ENCODE peak calls at places on chromosomes 2 and 18, in nine cellular contexts. H, U, B, P, Z, K, X, T and N are unnamed samples. For H3K36me3 and H3K27me3, the result is how much of the 10 kb centered on the place peaks cover.

GRCh38 chr2:65377556-65378307 is 54.7 kb downstream of the SPRED2 start:
- DNase-seq in U (no peak), K (no peak), X (peak), H (no peak), Z (no peak), P (peak), T (no peak), B (peak), N (peak)

GRCh38 chr18:50817898-50818250 is 1.9 kb downstream of the MRO start:
- DNase-seq in X (no peak), B (no peak), K (no peak), Z (no peak), P (no peak), H (no peak), U (no peak), T (no peak), N (no peak)

GRCh38 chr2:120343100-120343432 is 2.9 kb upstream of the INHBB start:
- DNase-seq in Z (no peak), X (no peak), U (no peak), P (no peak), K (no peak), B (no peak), H (no peak), T (no peak), N (no peak)

GRCh38 chr18:40962784-40963183 is 992.2 kb upstream of the PIK3C3 start:
- DNase-seq in U (no peak), T (no peak), Z (no peak), K (no peak), H (no peak), B (no peak), P (no peak), X (peak), N (no peak)

GRCh38 chr2:203669820-203670219 is 36.6 kb upstream of the CD28 start:
- DNase-seq in X (no peak), Z (no peak), T (no peak), P (no peak), K (no peak), H (no peak), B (no peak), U (no peak), N (no peak)

GRCh38 chr2:218360453-218360852 is 3.8 kb downstream of the CATIP start:
- DNase-seq in H (peak), P (no peak), B (no peak), X (no peak), T (no peak), Z (no peak), K (no peak), U (no peak), N (no peak)

GRCh38 chr18:79868811-79869541 is 71.2 kb downstream of the KCNG2 start:
- DNase-seq in P (no peak), H (peak), X (no peak), U (no peak), T (no peak), Z (no peak), K (no peak), B (no peak), N (no peak)

GRCh38 chr2:26692814-26693286 is 328 bp downstream of the KCNK3 start:
- DNase-seq in H (no peak), T (no peak), K (no peak), X (no peak), Z (peak), B (peak), P (no peak), U (no peak), N (no peak)

GRCh38 chr2:112061840-112062239 is 6.8 kb downstream of the TMEM87B start:
- DNase-seq in T (no peak), K (no peak), P (no peak), H (no peak), X (no peak), B (no peak), Z (no peak), U (no peak), N (no peak)

GRCh38 chr18:48293954-48294893 is 115.0 kb downstream of the ZBTB7C start:
- DNase-seq in X (peak), P (no peak), K (peak), H (peak), T (no peak), Z (no peak), B (no peak), U (no peak), N (no peak)

GRCh38 chr2:88885679-88886402 is 194.4 kb downstream of the RPIA start:
- DNase-seq in T (no peak), B (no peak), P (no peak), H (no peak), U (no peak), Z (no peak), X (no peak), K (no peak), N (no peak)

GRCh38 chr2:169415233-169415748 is 53.0 kb upstream of the LRP2 start:
- DNase-seq in T (no peak), K (no peak), U (no peak), X (no peak), B (no peak), H (no peak), P (no peak), Z (no peak), N (no peak)

GRCh38 chr2:106304612-106305184 is 110.6 kb upstream of the UXS1 start:
- DNase-seq in K (no peak), Z (no peak), T (no peak), P (no peak), H (no peak), B (no peak), U (no peak), X (no peak), N (no peak)

GRCh38 chr18:46832856-46833255 is 76.0 kb upstream of the ST8SIA5 start:
- DNase-seq in B (no peak), T (no peak), K (no peak), U (no peak), H (no peak), P (no peak), X (no peak), Z (no peak), N (no peak)

GRCh38 chr2:163401481-163401880 is 334.3 kb downstream of the FIGN start:
- DNase-seq in P (no peak), B (no peak), U (no peak), H (no peak), K (no peak), Z (no peak), X (peak), T (no peak), N (peak)

GRCh38 chr2:71706121-71706520 is 252.8 kb downstream of the DYSF start:
- DNase-seq in H (peak), Z (no peak), B (no peak), X (no peak), T (peak), K (no peak), P (no peak), U (no peak), N (no peak)

GRCh38 chr2:150125708-150126107 is 361.8 kb downstream of the RND3 start:
- DNase-seq in P (no peak), T (no peak), K (no peak), U (no peak), H (no peak), Z (no peak), B (no peak), X (peak), N (peak)

GRCh38 chr2:152369176-152369860 is 34.3 kb downstream of the FMNL2 start:
- DNase-seq in H (no peak), B (no peak), T (no peak), Z (no peak), P (no peak), U (no peak), X (no peak), K (no peak), N (peak)

GRCh38 chr2:187775196-187775595 is 221.0 kb upstream of the TFPI start:
- DNase-seq in B (no peak), X (no peak), K (no peak), U (no peak), P (no peak), Z (no peak), H (no peak), T (no peak), N (no peak)

GRCh38 chr2:127048969-127049897 is 57.7 kb downstream of the BIN1 start:
- DNase-seq in B (no peak), Z (no peak), X (no peak), P (no peak), U (no peak), T (peak), K (peak), H (peak), N (no peak)

GRCh38 chr18:32576296-32576916 is 105.7 kb upstream of the GAREM1 start:
- DNase-seq in B (peak), K (no peak), U (no peak), Z (peak), H (no peak), X (peak), T (no peak), P (no peak), N (no peak)

GRCh38 chr2:43224131-43224570 is 2.3 kb downstream of the ZFP36L2 start:
- DNase-seq in B (peak), P (peak), T (peak), X (peak), H (peak), K (peak), U (no peak), Z (peak), N (no peak)

GRCh38 chr2:218999021-218999880 is 6.0 kb upstream of the CRYBA2 start:
- DNase-seq in X (no peak), U (no peak), T (no peak), K (no peak), B (no peak), H (no peak), Z (no peak), P (no peak), N (no peak)

GRCh38 chr2:128494640-128495321 is 176.1 kb upstream of the HS6ST1 start:
- DNase-seq in H (peak), Z (peak), X (no peak), P (no peak), B (no peak), T (no peak), K (peak), U (no peak), N (no peak)

GRCh38 chr2:108124733-108125132 is 115.0 kb upstream of the SULT1C3 start:
- DNase-seq in U (no peak), B (no peak), T (no peak), X (no peak), Z (no peak), P (no peak), H (no peak), K (no peak), N (no peak)

GRCh38 chr2:56132138-56132537 is 51.7 kb upstream of the CCDC85A start:
- DNase-seq in U (no peak), P (no peak), K (no peak), H (no peak), X (peak), Z (peak), B (peak), T (no peak), N (no peak)

GRCh38 chr2:56133441-56133840 is 50.3 kb upstream of the CCDC85A start:
- DNase-seq in Z (no peak), K (no peak), P (no peak), B (no peak), H (no peak), U (no peak), T (no peak), X (peak), N (no peak)

GRCh38 chr2:56128235-56128634 is 55.6 kb upstream of the CCDC85A start:
- DNase-seq in X (no peak), K (no peak), H (no peak), U (no peak), B (no peak), T (no peak), P (no peak), Z (no peak), N (no peak)

GRCh38 chr2:56127773-56128170 is 56.0 kb upstream of the CCDC85A start:
- DNase-seq in U (no peak), H (no peak), B (no peak), T (no peak), Z (no peak), X (no peak), P (no peak), K (no peak), N (no peak)

GRCh38 chr2:56130463-56131070 is 53.2 kb upstream of the CCDC85A start:
- DNase-seq in K (no peak), T (no peak), Z (peak), U (no peak), P (no peak), B (peak), X (peak), H (no peak), N (no peak)
- TF ChIP-seq CTCF in K (no peak), T (no peak), Z (peak), U (peak), P (peak), B (peak), X (peak), H (peak), N (peak)

GRCh38 chr2:229768235-229768634 is 53.9 kb upstream of the DNER start:
- DNase-seq in T (no peak), Z (no peak), U (no peak), K (no peak), B (no peak), X (no peak), P (no peak), H (no peak), N (no peak)
- H3K36me3 ChIP-seq in T (half or more), Z (half or more), U (under half), K (half or more), B (under half), X (half or more), P (half or more), H (half or more), N (under half)

GRCh38 chr2:95024960-95025405 is 525 bp upstream of the MAL start:
- DNase-seq in H (no peak), B (peak), P (no peak), U (no peak), Z (no peak), T (no peak), X (no peak), K (no peak), N (no peak)
- H3K27me3 ChIP-seq in H (under half), B (half or more), P (half or more), U (under half), Z (half or more), T (under half), X (under half), K (under half), N (under half)

GRCh38 chr2:202436631-202437030 is 60.5 kb downstream of the BMPR2 start:
- DNase-seq in H (no peak), K (no peak), P (no peak), Z (no peak), U (no peak), T (no peak), B (no peak), X (no peak), N (no peak)
- TF ChIP-seq CTCF in H (no peak), K (no peak), P (no peak), Z (no peak), U (no peak), T (no peak), B (no peak), X (no peak), N (no peak)